ENCODE peak calls at places on chromosome 12, in seven cellular contexts. Y is dorsolateral prefrontal cortex; V is heart left ventricle; E is cardiac muscle cell; J is tibial nerve; P is CD8-positive, alpha-beta memory T cell; N is left ventricle myocardium inferior. L is an unnamed sample.

GRCh38 chr12:88371416-88372183 is 208.7 kb downstream of the KITLG start:
- DNase-seq in Y (no peak), V (no peak), E (no peak), J (no peak), P (no peak), N (no peak), L (no peak)

GRCh38 chr12:53991077-53991460 is 6.1 kb downstream of the HOXC10 start:
- DNase-seq in Y (no peak), V (no peak), E (no peak), J (no peak), P (no peak), N (no peak), L (no peak)

GRCh38 chr12:91778938-91779400 is 366.7 kb downstream of the BTG1 start:
- DNase-seq in Y (no peak), V (no peak), E (no peak), J (no peak), P (no peak), N (no peak), L (peak)

GRCh38 chr12:92034858-92035401 is 110.7 kb downstream of the BTG1 start:
- DNase-seq in Y (peak), V (peak), E (no peak), J (peak), P (peak), N (peak), L (no peak)

GRCh38 chr12:52632656-52633055 is 14.3 kb upstream of the KRT73 start:
- DNase-seq in Y (no peak), V (no peak), E (no peak), J (no peak), P (no peak), N (no peak), L (no peak)

GRCh38 chr12:87866602-87867292 is 162.5 kb downstream of the C12orf50 start:
- DNase-seq in Y (no peak), V (no peak), E (no peak), J (no peak), P (no peak), N (no peak), L (no peak)

GRCh38 chr12:25587346-25587745 is 34.3 kb upstream of the LMNTD1 start:
- DNase-seq in Y (no peak), V (no peak), E (no peak), J (no peak), P (no peak), N (no peak), L (no peak)

GRCh38 chr12:65462506-65462905 is 184.0 kb downstream of the MSRB3 start:
- DNase-seq in Y (no peak), V (no peak), E (no peak), J (no peak), P (no peak), N (no peak), L (no peak)

GRCh38 chr12:26010293-26010821 is 51.9 kb downstream of the RASSF8 start:
- DNase-seq in Y (no peak), V (no peak), E (no peak), J (no peak), P (no peak), N (no peak), L (peak)

GRCh38 chr12:31923063-31923412 is 36.2 kb upstream of the RESF1 start:
- DNase-seq in Y (no peak), V (no peak), E (no peak), J (no peak), P (no peak), N (no peak), L (no peak)

GRCh38 chr12:12428047-12428446 is 71.2 kb downstream of the BORCS5 start:
- DNase-seq in Y (no peak), V (no peak), E (no peak), J (no peak), P (no peak), N (no peak), L (no peak)

GRCh38 chr12:116319851-116320621 is 42.5 kb upstream of the MED13L start:
- DNase-seq in Y (no peak), V (peak), E (peak), J (no peak), P (no peak), N (peak), L (no peak)

GRCh38 chr12:77679701-77680100 is 151.0 kb upstream of the NAV3 start:
- DNase-seq in Y (no peak), V (no peak), E (no peak), J (no peak), P (no peak), N (no peak), L (no peak)

GRCh38 chr12:84607170-84607569 is 305.4 kb downstream of the SLC6A15 start:
- DNase-seq in Y (no peak), V (no peak), E (no peak), J (no peak), P (no peak), N (no peak), L (no peak)

GRCh38 chr12:110270125-110270962 is 10.7 kb upstream of the ATP2A2 start:
- DNase-seq in Y (no peak), V (peak), E (peak), J (no peak), P (no peak), N (peak), L (peak)

GRCh38 chr12:121189061-121189886 is 20.7 kb upstream of the P2RX4 start:
- DNase-seq in Y (no peak), V (no peak), E (no peak), J (no peak), P (no peak), N (no peak), L (no peak)

GRCh38 chr12:12333407-12333831 is 16.6 kb downstream of the MANSC1 start:
- DNase-seq in Y (peak), V (no peak), E (no peak), J (no peak), P (no peak), N (no peak), L (peak)

GRCh38 chr12:46798648-46799047 is 27.1 kb downstream of the SLC38A4 start:
- DNase-seq in Y (no peak), V (no peak), E (no peak), J (no peak), P (no peak), N (no peak), L (no peak)

GRCh38 chr12:118137148-118137678 is 1.3 kb downstream of the PEBP1 start:
- DNase-seq in Y (no peak), V (no peak), E (no peak), J (no peak), P (no peak), N (no peak), L (no peak)

GRCh38 chr12:77364400-77364799 is 299.0 kb upstream of the E2F7 start:
- DNase-seq in Y (no peak), V (no peak), E (peak), J (no peak), P (no peak), N (no peak), L (no peak)

GRCh38 chr12:67155863-67156262 is 113.3 kb upstream of the CAND1 start:
- DNase-seq in Y (no peak), V (no peak), E (no peak), J (no peak), P (no peak), N (no peak), L (no peak)

GRCh38 chr12:20105938-20106337 is 262.4 kb upstream of the PDE3A start:
- DNase-seq in Y (no peak), V (no peak), E (no peak), J (no peak), P (no peak), N (no peak), L (no peak)

GRCh38 chr12:100332852-100333251 is 24.0 kb upstream of the SLC17A8 start:
- DNase-seq in Y (no peak), V (no peak), E (no peak), J (no peak), P (no peak), N (no peak), L (no peak)

GRCh38 chr12:39846971-39847661 is 227.5 kb upstream of the ABCD2 start:
- DNase-seq in Y (no peak), V (no peak), E (no peak), J (no peak), P (no peak), N (no peak), L (no peak)

GRCh38 chr12:124738636-124739467 is 124.8 kb downstream of the SCARB1 start:
- DNase-seq in Y (no peak), V (no peak), E (no peak), J (no peak), P (no peak), N (no peak), L (no peak)

GRCh38 chr12:47832263-47832933 is 12.7 kb upstream of the HDAC7 start:
- DNase-seq in Y (no peak), V (no peak), E (no peak), J (no peak), P (no peak), N (no peak), L (no peak)

GRCh38 chr12:111056618-111057521 is 136.5 kb upstream of the MYL2 start:
- DNase-seq in Y (no peak), V (no peak), E (no peak), J (no peak), P (peak), N (no peak), L (no peak)

GRCh38 chr12:120207227-120207626 is 6.3 kb upstream of the RPLP0 start:
- DNase-seq in Y (no peak), V (no peak), E (no peak), J (no peak), P (no peak), N (no peak), L (no peak)

GRCh38 chr12:58915634-58916033 is 4.7 kb downstream of the LRIG3 start:
- DNase-seq in Y (no peak), V (peak), E (peak), J (no peak), P (no peak), N (peak), L (no peak)

GRCh38 chr12:93229494-93230310 is 148.0 kb upstream of the NUDT4 start:
- DNase-seq in Y (no peak), V (no peak), E (no peak), J (no peak), P (no peak), N (no peak), L (peak)

DNA sequence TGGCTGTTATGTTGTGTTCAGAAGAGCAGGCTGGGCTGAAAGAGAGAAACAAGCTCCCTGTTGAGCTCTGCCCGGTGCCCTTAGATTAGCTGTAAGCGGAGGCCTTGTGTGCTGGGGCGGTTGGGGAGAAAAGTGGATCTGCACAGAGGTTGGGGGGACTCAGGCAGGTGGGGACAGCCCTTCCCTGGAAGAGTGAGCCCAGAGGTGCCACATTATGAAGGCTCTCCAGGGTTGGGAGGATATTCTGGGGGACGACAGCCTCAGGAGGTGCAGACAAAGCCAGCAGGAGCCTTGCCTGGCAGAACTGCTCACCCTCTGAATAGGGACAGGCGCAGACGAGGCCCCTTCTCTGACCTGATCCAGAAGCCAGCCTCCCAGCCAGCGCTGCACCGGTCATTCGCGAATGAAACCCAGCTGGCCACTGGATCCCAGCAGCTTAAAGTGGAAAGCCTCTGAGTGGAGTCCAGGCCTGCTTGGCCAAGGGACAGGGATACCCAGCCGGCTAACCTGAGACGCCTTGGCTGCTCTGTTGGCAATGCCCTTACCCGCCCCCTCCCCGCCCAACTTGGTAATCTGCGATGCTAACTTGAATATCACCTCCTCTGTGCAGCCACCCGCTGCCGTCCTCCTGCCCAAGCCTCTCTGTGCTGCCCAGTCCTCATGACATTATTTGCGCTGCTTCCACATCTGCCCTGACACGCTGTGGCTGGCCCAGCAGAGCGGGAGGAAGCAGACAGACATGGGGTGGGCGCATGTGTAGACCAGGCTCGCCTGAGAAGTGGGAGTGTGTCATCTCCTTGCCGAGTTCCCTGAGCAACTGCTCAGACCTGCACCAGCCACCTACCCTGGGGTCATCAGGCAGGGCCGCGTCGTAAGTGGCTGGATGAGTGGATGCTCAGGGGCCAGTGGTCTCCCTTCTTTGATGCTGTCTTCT is 5.6 kb downstream of the HIP1R start:
- DNase-seq in Y (peak), V (no peak), E (no peak), J (no peak), P (no peak), N (no peak), L (no peak)
- H3K27ac ChIP-seq in Y (peak), V (peak), E (no peak), J (peak), P (no peak), N (peak), L (peak)

GRCh38 chr12:6573001-6573400 is 4.9 kb upstream of the NOP2 start:
- DNase-seq in Y (no peak), V (no peak), E (peak), J (no peak), P (no peak), N (no peak), L (no peak)

GRCh38 chr12:6569786-6570185 is 1.7 kb upstream of the NOP2 start:
- DNase-seq in Y (no peak), V (no peak), E (no peak), J (no peak), P (no peak), N (no peak), L (no peak)

GRCh38 chr12:6569312-6569711 is 1.2 kb upstream of the NOP2 start:
- DNase-seq in Y (no peak), V (no peak), E (no peak), J (no peak), P (no peak), N (no peak), L (no peak)

GRCh38 chr12:6567824-6568617 is at the start of gene NOP2:
- DNase-seq in Y (peak), V (peak), E (peak), J (peak), P (peak), N (peak), L (peak)

DNA sequence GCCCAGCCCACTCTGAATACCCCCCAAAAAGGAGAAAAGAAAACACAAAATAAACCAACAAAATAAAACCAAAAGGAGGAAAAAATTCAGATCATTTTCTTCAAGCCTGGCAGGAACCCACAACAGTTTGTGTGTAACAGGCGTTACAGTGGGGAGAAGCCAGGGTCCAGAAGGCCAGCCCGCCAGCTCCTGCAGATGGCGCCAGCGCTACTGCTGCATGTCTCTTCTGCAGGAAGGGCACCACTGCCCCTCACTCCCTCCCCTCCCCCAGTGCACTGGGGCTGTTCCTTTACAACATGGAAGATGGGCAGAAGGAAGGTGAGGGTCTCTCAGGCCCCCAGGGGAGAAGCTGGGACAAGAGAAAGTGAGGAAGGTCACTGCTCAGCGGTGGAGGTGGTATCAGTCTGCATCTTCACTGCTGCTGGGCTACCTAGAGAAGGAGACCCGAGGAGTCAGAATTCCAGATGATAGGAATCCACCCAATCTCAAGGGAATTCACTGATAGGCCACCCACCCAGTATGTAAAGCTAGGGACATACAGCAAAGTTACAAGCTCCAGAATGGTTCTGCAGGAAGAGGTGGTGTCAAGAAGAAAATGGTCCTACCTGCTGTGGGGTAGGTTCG is 2.3 kb upstream of the NOP2 start:
- DNase-seq in Y (peak), V (no peak), E (peak), J (no peak), P (no peak), N (no peak), L (peak)
- H3K27ac ChIP-seq in Y (no peak), V (no peak), E (no peak), J (no peak), P (no peak), N (no peak), L (no peak)

GRCh38 chr12:9120487-9121184 is 4.9 kb upstream of the A2M start:
- DNase-seq in Y (no peak), V (no peak), E (no peak), J (no peak), P (no peak), N (no peak), L (no peak)

GRCh38 chr12:9127484-9127883 is 11.8 kb upstream of the A2M start:
- DNase-seq in Y (no peak), V (no peak), E (no peak), J (no peak), P (no peak), N (no peak), L (no peak)

GRCh38 chr12:9124346-9125031 is 8.8 kb upstream of the A2M start:
- DNase-seq in Y (no peak), V (no peak), E (no peak), J (no peak), P (no peak), N (no peak), L (no peak)

GRCh38 chr12:9122166-9122609 is 6.5 kb upstream of the A2M start:
- DNase-seq in Y (no peak), V (no peak), E (no peak), J (no peak), P (no peak), N (no peak), L (no peak)

DNA sequence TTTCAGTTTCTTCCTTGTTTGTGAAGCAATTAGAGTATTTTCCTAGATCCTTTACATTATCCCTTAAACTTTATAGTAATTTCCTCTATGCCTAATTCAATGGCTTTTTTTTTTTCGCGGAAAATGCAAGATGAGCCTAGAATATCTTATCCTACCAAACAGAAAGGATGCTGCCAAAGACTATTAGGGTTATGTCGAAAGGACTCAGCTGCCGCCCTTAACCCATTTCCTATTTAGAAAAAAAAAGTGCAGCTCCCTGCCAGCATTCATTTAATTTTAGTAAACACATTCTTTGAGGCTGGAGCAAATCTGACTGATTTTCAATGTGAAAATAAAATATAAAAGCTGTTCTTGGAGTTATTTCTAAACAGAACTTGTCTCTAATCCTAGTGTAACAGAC is 8.0 kb upstream of the A2M start:
- DNase-seq in Y (no peak), V (no peak), E (no peak), J (no peak), P (no peak), N (no peak), L (no peak)
- H3K27ac ChIP-seq in Y (no peak), V (peak), E (no peak), J (peak), P (no peak), N (peak), L (no peak)

GRCh38 chr12:119202121-119202527 is 23.4 kb downstream of the HSPB8 start:
- DNase-seq in Y (no peak), V (no peak), E (no peak), J (no peak), P (no peak), N (no peak), L (no peak)
- H3K27ac ChIP-seq in Y (no peak), V (no peak), E (no peak), J (no peak), P (no peak), N (no peak), L (no peak)

L was measured in PC-9.